ENCODE peak calls at places on chromosomes 2 and 18, in ten cellular contexts. M is ELR; U is posterior cingulate gyrus; F is AG20443; H is spleen; A is NCI-H510A; V is right lobe of liver; K is left lung; S is activated T-helper 1 cell treated with anti-CD3 and anti-CD28 coated beads, Interleukin-12 subunit alpha, Interleukin-12 subunit beta, Interleukin-2, Interleukin-4 antibody, amounts not matched to agents 30 ng/mL and 10 ng/mL and 1 ng/mL, durations not matched to agents 14 hours and 24 hours and 36 hours; L is A549. Y is an unnamed sample.

GRCh38 chr18:61738488-61738887 is 154.3 kb downstream of the RNF152 start:
- DNase-seq in M (peak), U (no peak), F (peak), H (no peak), A (no peak), V (no peak), K (no peak), S (no peak), L (no peak), Y (no peak)

GRCh38 chr18:31497711-31498449 is at the start of gene DSG2:
- DNase-seq in M (no peak), U (peak), F (peak), H (peak), A (peak), V (peak), K (peak), S (no peak), L (peak), Y (no peak)

GRCh38 chr18:51123936-51124486 is 73.5 kb downstream of the MEX3C start:
- DNase-seq in M (no peak), U (no peak), F (no peak), H (no peak), A (no peak), V (peak), K (no peak), S (no peak), L (no peak), Y (no peak)

GRCh38 chr2:113707106-113707505 is 49.3 kb downstream of the SLC35F5 start:
- DNase-seq in M (no peak), U (no peak), F (no peak), H (no peak), A (no peak), V (no peak), K (no peak), S (no peak), L (no peak), Y (no peak)

GRCh38 chr2:158745067-158745865 is 49.9 kb upstream of the DAPL1 start:
- DNase-seq in M (peak), U (peak), F (peak), H (no peak), A (no peak), V (peak), K (no peak), S (no peak), L (peak), Y (peak)

GRCh38 chr2:24855022-24855622 is 61.9 kb downstream of the CENPO start:
- DNase-seq in M (no peak), U (no peak), F (no peak), H (peak), A (no peak), V (no peak), K (no peak), S (no peak), L (no peak), Y (no peak)

GRCh38 chr2:120344991-120345975 is 653 bp upstream of the INHBB start:
- DNase-seq in M (peak), U (no peak), F (peak), H (peak), A (no peak), V (no peak), K (peak), S (no peak), L (peak), Y (no peak)

GRCh38 chr18:35968278-35968880 is 4.1 kb upstream of the RMP24 start:
- DNase-seq in M (no peak), U (no peak), F (no peak), H (no peak), A (no peak), V (no peak), K (peak), S (no peak), L (no peak), Y (no peak)

GRCh38 chr18:75823376-75823950 is 396.0 kb upstream of the SMIM21 start:
- DNase-seq in M (no peak), U (no peak), F (no peak), H (no peak), A (no peak), V (no peak), K (no peak), S (no peak), L (no peak), Y (no peak)

GRCh38 chr18:79309572-79310278 is 86.0 kb upstream of the NFATC1 start:
- DNase-seq in M (no peak), U (no peak), F (no peak), H (no peak), A (no peak), V (no peak), K (no peak), S (no peak), L (no peak), Y (no peak)

GRCh38 chr2:120735750-120736170 is at the start of gene GLI2:
- DNase-seq in M (peak), U (peak), F (peak), H (peak), A (peak), V (no peak), K (peak), S (peak), L (peak), Y (peak)

GRCh38 chr2:8985561-8986326 is 17.7 kb downstream of the MBOAT2 start:
- DNase-seq in M (peak), U (no peak), F (peak), H (no peak), A (no peak), V (no peak), K (no peak), S (no peak), L (no peak), Y (no peak)

GRCh38 chr2:85728883-85729824 is 24.6 kb upstream of the ATOH8 start:
- DNase-seq in M (peak), U (peak), F (peak), H (peak), A (peak), V (peak), K (peak), S (peak), L (peak), Y (peak)

GRCh38 chr2:96699021-96699420 is 40.8 kb downstream of the LMAN2L start:
- DNase-seq in M (no peak), U (no peak), F (no peak), H (no peak), A (no peak), V (no peak), K (no peak), S (no peak), L (no peak), Y (no peak)

GRCh38 chr2:127076924-127077323 is 30.0 kb downstream of the BIN1 start:
- DNase-seq in M (no peak), U (no peak), F (no peak), H (no peak), A (no peak), V (no peak), K (no peak), S (no peak), L (no peak), Y (no peak)

GRCh38 chr2:234364718-234365117 is 132.2 kb downstream of the ARL4C start:
- DNase-seq in M (no peak), U (no peak), F (no peak), H (no peak), A (no peak), V (no peak), K (no peak), S (no peak), L (no peak), Y (no peak)